ENCODE peak calls at places on chromosomes 12 and 14, in six cellular contexts. B is HL-60; M is IMR-90; S is thyroid gland; A is T-helper 1 cell; L is stimulated activated CD4-positive, alpha-beta T cell treated with anti-CD3 and anti-CD28 coated beads, Interleukin-15, amount 100 ng/mL, for 24 hours. G is an unnamed sample.

GRCh38 chr12:100234591-100235304 is 32.1 kb downstream of the DEPDC4 start:
- DNase-seq in A (no peak), S (no peak), L (no peak), M (peak; percentile 86), B (no peak), G (no peak)

GRCh38 chr14:81137316-81137715 is 83.4 kb downstream of the GTF2A1 start:
- DNase-seq in B (no peak), M (peak; percentile 48), S (no peak), L (no peak), A (no peak), G (no peak)

GRCh38 chr12:51224625-51225024 is 6.8 kb upstream of the POU6F1 start:
- DNase-seq in A (no peak), L (no peak), S (no peak), B (no peak), M (no peak), G (no peak)

GRCh38 chr14:90398315-90398811 is 1.5 kb downstream of the CALM1 start:
- DNase-seq in S (peak; percentile 31), L (peak; percentile 69), A (peak; percentile 62), M (no peak), B (peak; percentile 79), G (peak; percentile 76)

GRCh38 chr12:27555316-27555715 is 31.3 kb downstream of the PPFIBP1 start:
- DNase-seq in B (no peak), S (no peak), A (no peak), M (no peak), L (no peak), G (no peak)

GRCh38 chr14:100146548-100147091 is 12.8 kb downstream of the DEGS2 start:
- DNase-seq in M (no peak), L (no peak), A (peak; percentile 24), S (no peak), B (no peak), G (no peak)

GRCh38 chr12:82426081-82426480 is 67.8 kb downstream of the METTL25 start:
- DNase-seq in L (no peak), B (no peak), S (no peak), M (no peak), A (no peak), G (no peak)

GRCh38 chr14:32940066-32940651 is 1.5 kb downstream of the NPAS3 start:
- DNase-seq in M (no peak), L (no peak), A (no peak), S (no peak), B (no peak), G (no peak)

GRCh38 chr12:67981236-67982164 is 7.7 kb upstream of the IFNG-AS1 start:
- DNase-seq in L (peak; percentile 9), B (no peak), A (no peak), S (no peak), M (peak; percentile 89), G (no peak)

GRCh38 chr12:111588010-111588409 is 11.1 kb downstream of the ATXN2 start:
- DNase-seq in S (no peak), L (no peak), A (no peak), B (no peak), M (no peak), G (no peak)

GRCh38 chr12:124764451-124764850 is 99.2 kb downstream of the SCARB1 start:
- DNase-seq in M (peak; percentile 74), A (no peak), L (peak; percentile 58), S (no peak), B (peak; percentile 67), G (peak; percentile 73)

GRCh38 chr14:30114051-30114450 is 186.4 kb upstream of the PRKD1 start:
- DNase-seq in M (peak; percentile 14), B (no peak), L (no peak), A (no peak), S (no peak), G (no peak)

GRCh38 chr12:24500466-24501232 is 448.3 kb downstream of the BCAT1 start:
- DNase-seq in M (peak; percentile 50), S (no peak), B (no peak), A (no peak), L (no peak), G (no peak)

GRCh38 chr14:105075364-105076295 is 10.4 kb upstream of the GPR132 start:
- DNase-seq in S (peak; percentile 81), L (peak; percentile 60), A (no peak), B (peak; percentile 93), M (peak; percentile 52), G (no peak)

GRCh38 chr12:114943601-114944000 is 259.6 kb upstream of the TBX3 start:
- DNase-seq in M (no peak), B (no peak), S (no peak), L (no peak), A (no peak), G (no peak)

GRCh38 chr12:51538149-51538548 is 52.9 kb upstream of the SCN8A start:
- DNase-seq in B (no peak), S (no peak), A (no peak), L (no peak), M (no peak), G (no peak)

GRCh38 chr14:105153739-105154475 is 14.7 kb downstream of the JAG2 start:
- DNase-seq in A (no peak), S (no peak), B (no peak), M (no peak), L (no peak), G (no peak)

GRCh38 chr12:2265461-2266167 is 212.8 kb downstream of the CACNA1C start:
- DNase-seq in S (no peak), M (no peak), A (no peak), B (no peak), L (no peak), G (no peak)

GRCh38 chr12:49959570-49960473 is 1.9 kb upstream of the AQP5 start:
- DNase-seq in M (no peak), L (no peak), B (peak; percentile 22), S (peak; percentile 95), A (no peak), G (no peak)

GRCh38 chr12:53951577-53952334 is 2.9 kb upstream of the HOXC12 start:
- DNase-seq in B (no peak), S (no peak), M (no peak), L (no peak), A (no peak), G (no peak)

GRCh38 chr14:77000340-77001235 is 27.9 kb downstream of the IRF2BPL start:
- DNase-seq in M (peak; percentile 79), A (no peak), S (peak; percentile 51), B (peak; percentile 55), L (peak; percentile 27), G (peak; percentile 80)

GRCh38 chr14:104383088-104383805 is 196.3 kb upstream of the C14orf180 start:
- DNase-seq in S (no peak), M (no peak), B (no peak), A (no peak), L (no peak), G (peak; percentile 3)

GRCh38 chr14:103730490-103731035 is 15.0 kb downstream of the ZFYVE21 start:
- DNase-seq in S (no peak), A (no peak), M (no peak), B (no peak), L (no peak), G (no peak)

GRCh38 chr14:90750701-90751100 is 65.5 kb downstream of the TTC7B start:
- DNase-seq in M (no peak), B (no peak), A (no peak), L (no peak), S (no peak), G (no peak)

GRCh38 chr12:54331461-54331860 is 6.5 kb downstream of the COPZ1 start:
- DNase-seq in A (no peak), S (no peak), B (no peak), M (no peak), L (no peak), G (no peak)

GRCh38 chr12:13275366-13275765 is 78.8 kb downstream of the EMP1 start:
- DNase-seq in B (no peak), L (no peak), A (no peak), M (no peak), S (no peak), G (no peak)

GRCh38 chr14:61498811-61499210 is 177.4 kb downstream of the PRKCH start:
- DNase-seq in L (no peak), S (no peak), A (no peak), M (peak; percentile 68), B (peak; percentile 53), G (no peak)

GRCh38 chr14:57519051-57519450 is 25.4 kb upstream of the CCDC198 start:
- DNase-seq in L (no peak), A (no peak), S (no peak), B (no peak), M (no peak), G (no peak)

GRCh38 chr12:107679346-107679745 is 6.3 kb upstream of the PWP1 start:
- DNase-seq in M (no peak), L (no peak), S (no peak), B (no peak), A (no peak), G (no peak)

GRCh38 chr14:73237786-73238261 is 518 bp downstream of the PAPLN start:
- DNase-seq in B (no peak), A (no peak), L (no peak), S (no peak), M (no peak), G (peak; percentile 19)

GRCh38 chr14:78950654-78951053 is 780.5 kb downstream of the NRXN3 start:
- DNase-seq in M (peak; percentile 76), B (no peak), S (no peak), L (no peak), A (no peak), G (no peak)

GRCh38 chr12:124750149-124750656 is 113.5 kb downstream of the SCARB1 start:
- DNase-seq in B (no peak), S (no peak), L (no peak), A (no peak), M (no peak), G (no peak)

GRCh38 chr14:56135001-56135400 is 16.8 kb downstream of the PELI2 start:
- DNase-seq in L (no peak), A (no peak), B (no peak), S (peak; percentile 72), M (no peak), G (no peak)

GRCh38 chr14:38079268-38079667 is 128.4 kb upstream of the SSTR1 start:
- DNase-seq in L (no peak), B (no peak), A (no peak), M (peak; percentile 43), S (no peak), G (no peak)

GRCh38 chr14:36134026-36134425 is 42.5 kb downstream of the PTCSC3 start:
- DNase-seq in B (no peak), S (no peak), A (no peak), M (no peak), L (no peak), G (no peak)

GRCh38 chr12:5034605-5035004 is 9.1 kb upstream of the KCNA5 start:
- DNase-seq in B (no peak), A (no peak), L (peak; percentile 21), S (peak; percentile 52), M (no peak), G (no peak)

GRCh38 chr12:123671876-123672275 is 963 bp downstream of the TCTN2 start:
- DNase-seq in M (peak; percentile 71), L (no peak), A (no peak), S (peak; percentile 65), B (no peak), G (no peak)

GRCh38 chr12:90065301-90065801 is 356.7 kb upstream of the ATP2B1 start:
- DNase-seq in L (no peak), B (no peak), A (no peak), M (no peak), S (no peak), G (no peak)

GRCh38 chr14:96194657-96195431 is 9.8 kb upstream of the BDKRB2 start:
- DNase-seq in B (no peak), A (no peak), M (no peak), S (peak; percentile 98), L (no peak), G (no peak)

GRCh38 chr14:33218030-33218429 is 279.4 kb downstream of the NPAS3 start:
- DNase-seq in B (no peak), M (no peak), S (no peak), L (no peak), A (no peak), G (no peak)